ENCODE peak calls at places on chromosomes 16 and 17, in seven cellular contexts. L is K562, A is GM12878, F is HepG2, O is heart left ventricle, M is gastrocnemius medialis, C is A549. D is an unnamed sample.

GRCh38 chr17:57530508-57530907 is 214.6 kb downstream of the CCDC182 start:
- ATAC-seq in O (no peak), A (no peak), L (no peak), C (no peak), F (no peak), M (no peak), D (no peak)

GRCh38 chr17:73182616-73183310 is 10.1 kb upstream of the COG1 start:
- ATAC-seq in O (no peak), L (no peak), C (no peak), M (no peak), F (peak), A (no peak), D (no peak)

GRCh38 chr17:48541036-48541573 is 3.8 kb downstream of the HOXB2 start:
- ATAC-seq in F (no peak), M (no peak), C (no peak), O (no peak), L (peak), A (no peak), D (no peak)

GRCh38 chr17:15883617-15884111 is 61.3 kb upstream of the ADORA2B start:
- ATAC-seq in M (no peak), A (no peak), L (no peak), F (no peak), O (no peak), C (peak), D (no peak)

GRCh38 chr17:4535667-4536258 is 19.4 kb downstream of the MYBBP1A start:
- ATAC-seq in O (no peak), F (no peak), M (no peak), C (no peak), A (no peak), L (peak), D (no peak)

GRCh38 chr16:8921626-8921984 is 39.5 kb downstream of the LITAFD start:
- ATAC-seq in A (no peak), C (no peak), M (no peak), F (no peak), L (no peak), O (no peak), D (no peak)

GRCh38 chr17:67575325-67575724 is 142.4 kb upstream of the NOL11 start:
- ATAC-seq in A (peak), M (no peak), L (peak), F (peak), C (no peak), O (no peak), D (no peak)

GRCh38 chr16:84284168-84284722 is 10.4 kb upstream of the WFDC1 start:
- ATAC-seq in F (peak), M (peak), C (peak), A (no peak), L (peak), O (peak), D (peak)

GRCh38 chr17:5254903-5255521 is 20.4 kb upstream of the SCIMP start:
- ATAC-seq in O (no peak), M (no peak), A (peak), F (peak), C (peak), L (no peak), D (no peak)

GRCh38 chr16:67001159-67001486 is 12.7 kb downstream of the CES4A start:
- ATAC-seq in M (no peak), O (no peak), L (peak), C (no peak), F (no peak), A (no peak), D (no peak)

GRCh38 chr17:74569392-74570003 is 2.2 kb upstream of the CD300H start:
- ATAC-seq in M (peak), F (peak), O (no peak), L (peak), C (peak), A (no peak), D (peak)

GRCh38 chr16:76441391-76441790 is 164.2 kb downstream of the CNTNAP4 start:
- ATAC-seq in O (no peak), A (no peak), C (no peak), M (no peak), L (no peak), F (no peak), D (no peak)

GRCh38 chr17:75872434-75873351 is 5.7 kb downstream of the TRIM47 start:
- ATAC-seq in A (no peak), C (peak), O (peak), M (peak), L (peak), F (peak), D (peak)
- TF ChIP-seq POLR2A in A (no peak), C (no peak), O (peak), M (peak), L (no peak), F (no peak), D (peak)

GRCh38 chr17:78275355-78275754 is 43.9 kb downstream of the TMEM235 start:
- ATAC-seq in A (no peak), F (no peak), C (no peak), M (no peak), O (no peak), L (no peak), D (no peak)

GRCh38 chr17:78272914-78273258 is 41.5 kb downstream of the TMEM235 start:
- ATAC-seq in C (no peak), L (no peak), M (no peak), A (no peak), O (no peak), F (no peak), D (no peak)

GRCh38 chr17:78271419-78272160 is 40.2 kb downstream of the TMEM235 start:
- ATAC-seq in M (no peak), A (no peak), F (no peak), L (peak), O (no peak), C (no peak), D (no peak)

GRCh38 chr17:78272181-78272913 is 40.9 kb downstream of the TMEM235 start:
- ATAC-seq in O (peak), C (peak), F (peak), M (peak), L (peak), A (peak), D (peak)

GRCh38 chr17:78273813-78274212 is 42.4 kb downstream of the TMEM235 start:
- ATAC-seq in M (no peak), F (no peak), L (no peak), A (no peak), O (no peak), C (no peak), D (no peak)
- TF ChIP-seq POLR2A in M (no peak), F (no peak), L (no peak), A (no peak), O (no peak), C (no peak), D (no peak)

GRCh38 chr16:27367463-27368357 is 34.3 kb upstream of the IL21R start:
- ATAC-seq in C (peak), M (peak), A (peak), F (peak), O (peak), L (peak), D (peak)
- TF ChIP-seq POLR2A in C (no peak), M (no peak), A (peak), F (no peak), O (no peak), L (no peak), D (no peak)

DNA sequence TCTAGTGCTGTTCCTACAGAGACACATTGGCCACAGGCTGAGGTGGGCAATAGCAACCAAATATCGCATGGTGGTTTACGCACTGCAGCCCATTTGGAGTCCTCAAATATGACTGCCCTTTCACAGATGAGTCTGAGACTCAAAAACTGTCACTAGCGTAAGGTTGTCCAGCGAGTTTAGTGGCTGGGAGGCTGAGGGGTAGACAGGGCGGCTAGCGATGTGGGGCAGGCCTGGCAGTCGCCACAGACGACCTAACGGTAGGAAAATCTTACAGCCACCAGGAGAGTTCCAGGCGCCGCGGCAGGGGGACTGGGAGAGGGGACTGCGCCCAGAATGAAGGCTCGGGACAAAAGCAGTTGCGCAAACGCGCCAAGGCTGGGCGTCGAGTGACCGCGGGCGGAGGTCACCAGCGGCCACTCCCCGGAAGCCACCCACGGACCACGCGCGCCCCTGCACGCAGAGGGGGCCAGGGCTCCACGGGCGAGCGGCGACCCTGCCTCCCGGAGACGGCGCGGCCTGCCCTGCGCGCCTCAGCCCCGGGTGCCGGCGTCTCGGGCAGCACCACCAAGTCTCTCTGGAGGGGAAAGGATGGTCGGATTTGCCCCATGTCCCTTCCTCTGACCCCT is 699 bp upstream of the MAP1LC3B start:
- ATAC-seq in M (peak), L (peak), C (no peak), O (no peak), F (peak), A (no peak), D (peak)
- TF ChIP-seq POLR2A in M (no peak), L (peak), C (no peak), O (no peak), F (no peak), A (no peak), D (no peak)

DNA sequence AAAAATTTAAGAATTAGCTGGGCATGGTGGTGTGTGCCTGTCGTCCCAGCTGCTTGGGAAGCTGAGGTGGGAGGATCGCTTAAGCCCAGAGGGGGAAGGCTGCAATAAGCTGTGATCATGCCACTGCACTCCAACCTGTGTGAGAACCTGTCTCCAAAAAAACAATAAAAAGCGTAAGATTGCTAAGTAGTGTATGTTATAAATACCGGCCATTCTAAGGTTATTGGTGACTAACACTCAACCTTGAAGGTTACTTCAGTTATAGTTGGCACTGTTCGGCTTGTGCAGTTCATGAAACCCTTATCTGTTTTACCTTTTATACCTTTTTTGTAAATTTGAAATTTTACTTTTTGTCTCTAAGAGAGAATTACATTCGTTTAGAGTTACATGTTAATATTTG is 44.0 kb downstream of the PAFAH1B1 start:
- ATAC-seq in C (no peak), F (no peak), O (no peak), A (no peak), M (no peak), L (no peak), D (no peak)
- TF ChIP-seq POLR2A in C (no peak), F (no peak), O (no peak), A (no peak), M (no peak), L (no peak), D (no peak)

GRCh38 chr17:333626-334396 is 18.8 kb downstream of the RPH3AL start:
- ATAC-seq in L (peak), A (no peak), F (no peak), O (peak), C (no peak), M (peak), D (peak)
- TF ChIP-seq POLR2A in L (no peak), A (no peak), F (no peak), O (peak), C (no peak), M (peak), D (peak)